ENCODE peak calls at places on chromosomes 5 and 9, in nine cellular contexts. N is coronary artery, U is PC-3, H is lung, L is endodermal cell, C is left lung, Q is hepatocyte, M is MM.1S, E is psoas muscle. A is an unnamed sample.

GRCh38 chr5:154249786-154250185 is 59.3 kb downstream of the GALNT10 start:
- DNase-seq in N (no peak), U (no peak), H (no peak), L (no peak), C (no peak), Q (no peak), M (no peak), E (no peak), A (no peak)

GRCh38 chr5:116494784-116495480 is 79.7 kb downstream of the SEMA6A start:
- DNase-seq in N (no peak), U (peak; percentile 65), H (no peak), L (peak; percentile 31), C (no peak), Q (no peak), M (no peak), E (no peak), A (no peak)

GRCh38 chr9:104992696-104993095 is 64.7 kb upstream of the ABCA1 start:
- DNase-seq in N (no peak), U (no peak), H (no peak), L (no peak), C (no peak), Q (peak; percentile 32), M (no peak), E (no peak), A (no peak)

GRCh38 chr9:92807757-92808725 is 43.4 kb upstream of the BICD2 start:
- DNase-seq in N (no peak), U (no peak), H (no peak), L (peak; percentile 71), C (no peak), Q (no peak), M (peak; percentile 60), E (peak; percentile 53), A (no peak)

GRCh38 chr5:80540691-80541090 is 29.4 kb downstream of the ANKRD34B start:
- DNase-seq in N (no peak), U (no peak), H (no peak), L (no peak), C (no peak), Q (no peak), M (no peak), E (no peak), A (no peak)

GRCh38 chr9:126499911-126500599 is 113.7 kb upstream of the LMX1B start:
- DNase-seq in N (no peak), U (no peak), H (no peak), L (peak; percentile 82), C (no peak), Q (no peak), M (no peak), E (no peak), A (no peak)

GRCh38 chr5:59786271-59786805 is 107.2 kb downstream of the PDE4D start:
- DNase-seq in N (no peak), U (peak; percentile 81), H (no peak), L (no peak), C (no peak), Q (peak; percentile 53), M (no peak), E (no peak), A (no peak)

GRCh38 chr5:126234563-126235195 is 188.5 kb upstream of the GRAMD2B start:
- DNase-seq in N (no peak), U (peak; percentile 60), H (no peak), L (peak; percentile 77), C (no peak), Q (peak; percentile 24), M (peak; percentile 71), E (no peak), A (no peak)

GRCh38 chr9:121269030-121269887 is 1.3 kb downstream of the GSN start:
- DNase-seq in N (peak; percentile 81), U (peak; percentile 28), H (no peak), L (peak; percentile 71), C (no peak), Q (peak; percentile 47), M (no peak), E (peak; percentile 50), A (no peak)

GRCh38 chr5:44257221-44257620 is 132.0 kb downstream of the FGF10 start:
- DNase-seq in N (no peak), U (no peak), H (no peak), L (no peak), C (no peak), Q (no peak), M (no peak), E (no peak), A (no peak)

GRCh38 chr9:89639367-89639795 is 34.6 kb downstream of the GADD45G start:
- DNase-seq in N (peak; percentile 91), U (no peak), H (no peak), L (no peak), C (no peak), Q (no peak), M (no peak), E (peak; percentile 93), A (no peak)

GRCh38 chr5:74318985-74319563 is 321.5 kb downstream of the ENC1 start:
- DNase-seq in N (no peak), U (no peak), H (no peak), L (no peak), C (no peak), Q (no peak), M (no peak), E (no peak), A (no peak)

GRCh38 chr5:138663009-138663408 is 87.8 kb upstream of the HSPA9 start:
- DNase-seq in N (no peak), U (no peak), H (no peak), L (no peak), C (no peak), Q (no peak), M (no peak), E (no peak), A (no peak)

GRCh38 chr5:125835293-125836172 is 587.7 kb upstream of the GRAMD2B start:
- DNase-seq in N (no peak), U (peak; percentile 21), H (peak; percentile 33), L (peak; percentile 87), C (no peak), Q (peak; percentile 66), M (no peak), E (peak; percentile 52), A (no peak)

GRCh38 chr5:171336486-171337206 is 27.6 kb downstream of the TLX3 start:
- DNase-seq in N (no peak), U (peak; percentile 74), H (no peak), L (peak; percentile 79), C (peak; percentile 47), Q (peak; percentile 40), M (peak; percentile 55), E (no peak), A (no peak)

GRCh38 chr9:89605181-89606048 is 603 bp downstream of the GADD45G start:
- DNase-seq in N (peak; percentile 83), U (peak; percentile 20), H (peak; percentile 72), L (peak; percentile 84), C (peak; percentile 68), Q (peak; percentile 77), M (peak; percentile 35), E (peak; percentile 78), A (peak; percentile 53)

GRCh38 chr5:93582677-93583524 is at the start of gene NR2F1:
- DNase-seq in N (no peak), U (peak; percentile 98), H (peak; percentile 63), L (peak; percentile 88), C (peak; percentile 78), Q (peak; percentile 67), M (peak; percentile 31), E (peak; percentile 67), A (no peak)

GRCh38 chr9:136411358-136411757 is 900 bp downstream of the PMPCA start:
- DNase-seq in N (no peak), U (no peak), H (no peak), L (no peak), C (no peak), Q (no peak), M (no peak), E (no peak), A (no peak)
- H3K27ac ChIP-seq in N (no peak overlapping the region), U (no peak overlapping the region), H (no peak overlapping the region), L (no peak overlapping the region), C (no peak overlapping the region), Q (peak overlapping the region; percentile 96), M (no peak overlapping the region), E (peak overlapping the region; percentile 94), A (peak overlapping the region; percentile 88)

GRCh38 chr9:77488439-77489126 is 159.5 kb downstream of the GNA14 start:
- DNase-seq in N (no peak), U (peak; percentile 44), H (no peak), L (peak; percentile 61), C (no peak), Q (no peak), M (peak; percentile 11), E (no peak), A (no peak)
- TF ChIP-seq CTCF in N (no peak), U (peak; percentile 61), H (no peak), L (peak; percentile 80), C (peak; percentile 23), Q (peak; percentile 33), M (peak; percentile 27), E (no peak), A (no peak)

DNA sequence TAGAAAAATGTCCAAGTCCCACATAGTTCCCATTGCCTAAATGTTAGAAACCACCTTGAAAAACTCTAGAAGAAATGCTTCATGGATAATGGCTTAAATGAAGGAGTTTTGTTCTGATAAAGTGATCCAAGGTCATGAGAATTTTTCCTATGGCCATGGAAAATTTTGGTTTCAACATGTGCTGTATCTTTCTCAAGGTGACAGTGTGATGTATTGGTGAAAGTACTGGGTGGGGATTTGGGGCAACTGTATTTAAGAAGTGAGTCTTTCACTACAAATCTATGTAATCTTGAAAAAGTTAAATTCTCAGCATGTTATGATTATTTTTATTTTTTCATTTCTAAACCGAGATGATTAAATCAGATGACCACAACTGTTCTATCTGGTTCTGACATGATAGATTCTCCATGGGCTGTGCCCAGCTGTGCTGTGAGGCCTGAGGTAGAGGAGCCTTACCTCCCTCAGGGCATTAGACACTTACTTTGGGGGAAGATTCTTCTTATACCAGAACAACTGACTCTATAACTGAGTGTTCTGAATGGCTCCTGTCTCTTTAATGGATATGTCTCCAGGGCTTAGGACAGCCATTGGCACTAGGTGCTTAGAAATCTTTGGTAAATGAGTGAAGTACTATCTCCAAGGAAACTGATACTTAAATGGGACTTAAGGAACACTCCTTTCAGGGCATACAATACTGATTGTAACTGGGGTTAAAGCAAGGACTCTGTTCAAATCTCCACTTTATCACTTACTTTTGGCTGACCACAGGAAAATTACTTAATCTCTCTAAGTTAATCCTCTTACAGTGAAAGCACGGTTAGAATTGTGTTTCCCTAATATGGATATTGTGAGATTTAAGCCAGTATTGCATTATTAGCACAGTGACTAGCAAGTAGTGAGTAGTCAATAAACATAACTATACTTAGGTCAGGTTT is 397.4 kb upstream of the MEF2C start:
- DNase-seq in N (no peak), U (no peak), H (no peak), L (no peak), C (no peak), Q (no peak), M (no peak), E (no peak), A (no peak)
- H3K27ac ChIP-seq in N (no peak overlapping the region), U (no peak overlapping the region), H (no peak overlapping the region), L (no peak overlapping the region), C (no peak overlapping the region), Q (no peak overlapping the region), M (no peak overlapping the region), E (peak overlapping the region; percentile 69), A (no peak overlapping the region)

DNA sequence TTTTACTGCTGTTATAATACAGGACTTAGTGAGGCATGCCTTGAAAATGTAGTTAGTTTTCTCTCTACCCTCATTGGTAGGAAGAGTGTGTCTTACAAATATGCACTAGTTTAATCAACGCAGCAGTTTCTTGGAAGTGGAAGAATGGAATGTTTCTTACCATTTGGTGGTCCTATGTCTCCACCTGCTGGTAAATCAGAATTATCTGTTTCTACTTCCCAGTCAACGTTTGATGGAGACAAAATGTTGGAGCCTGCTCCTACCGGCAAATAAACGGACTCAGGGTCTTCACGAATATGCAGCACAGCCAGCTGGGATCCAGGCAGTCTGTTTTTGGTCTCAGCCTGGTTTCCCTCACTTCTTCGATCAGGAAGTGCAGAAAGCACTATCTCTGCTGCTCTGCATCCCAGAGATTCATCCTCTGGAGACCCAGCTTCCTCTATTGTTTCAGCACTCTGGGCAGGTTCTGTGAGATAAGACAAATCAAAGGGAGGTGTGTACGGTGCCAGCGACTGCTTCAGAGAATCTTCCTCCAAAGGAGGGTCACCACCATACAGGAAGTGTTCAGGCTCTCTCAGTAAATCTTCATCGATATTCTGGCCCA is 59.5 kb upstream of the PCA3 start:
- DNase-seq in N (no peak), U (peak; percentile 62), H (no peak), L (peak; percentile 63), C (no peak), Q (peak; percentile 84), M (peak; percentile 61), E (no peak), A (peak; percentile 7)
- TF ChIP-seq CTCF in N (peak; percentile 37), U (peak; percentile 66), H (peak; percentile 62), L (peak; percentile 87), C (peak; percentile 57), Q (peak; percentile 79), M (peak; percentile 66), E (peak; percentile 70), A (peak; percentile 61)

A was measured in CD8-positive, alpha-beta T cell.